ENCODE peak calls at places on chromosomes 7 and 10, in six cellular contexts. One of them, this sample, is unnamed.

GRCh38 chr10:119495061-119495505 is 47.4 kb downstream of the RGS10 start:
- DNase-seq in mucosa of descending colon: no peak
- DNase-seq in cardiac fibroblast: no peak
- DNase-seq in lower leg skin: no peak
- DNase-seq in heart right ventricle: no peak
- DNase-seq in astrocyte of the cerebellum: no peak
- DNase-seq in this sample: no peak

GRCh38 chr10:104327745-104328635 is 10.3 kb downstream of the ITPRIP start:
- DNase-seq in cardiac fibroblast: peak; percentile 86
- DNase-seq in lower leg skin: no peak
- DNase-seq in astrocyte of the cerebellum: peak; percentile 73
- DNase-seq in mucosa of descending colon: no peak
- DNase-seq in heart right ventricle: peak; percentile 54
- DNase-seq in this sample: no peak

GRCh38 chr7:92244803-92245486 is 769 bp downstream of the KRIT1 start:
- DNase-seq in mucosa of descending colon: no peak
- DNase-seq in astrocyte of the cerebellum: no peak
- DNase-seq in lower leg skin: no peak
- DNase-seq in cardiac fibroblast: peak; percentile 36
- DNase-seq in heart right ventricle: no peak
- DNase-seq in this sample: peak; percentile 25

GRCh38 chr10:55629792-55630490 is 731.1 kb downstream of the ZWINT start:
- DNase-seq in astrocyte of the cerebellum: peak; percentile 65
- DNase-seq in lower leg skin: no peak
- DNase-seq in cardiac fibroblast: peak; percentile 41
- DNase-seq in mucosa of descending colon: no peak
- DNase-seq in heart right ventricle: peak; percentile 19
- DNase-seq in this sample: no peak

GRCh38 chr10:3398825-3399646 is 226.5 kb upstream of the PITRM1 start:
- DNase-seq in lower leg skin: peak; percentile 23
- DNase-seq in astrocyte of the cerebellum: no peak
- DNase-seq in heart right ventricle: peak; percentile 45
- DNase-seq in mucosa of descending colon: no peak
- DNase-seq in cardiac fibroblast: peak; percentile 18
- DNase-seq in this sample: no peak

GRCh38 chr10:91617073-91617580 is 15.7 kb downstream of the PPP1R3C start:
- DNase-seq in lower leg skin: no peak
- DNase-seq in astrocyte of the cerebellum: no peak
- DNase-seq in heart right ventricle: no peak
- DNase-seq in cardiac fibroblast: peak; percentile 92
- DNase-seq in mucosa of descending colon: no peak
- DNase-seq in this sample: no peak

GRCh38 chr7:41451826-41452225 is 251.1 kb downstream of the INHBA start:
- DNase-seq in cardiac fibroblast: peak; percentile 45
- DNase-seq in mucosa of descending colon: no peak
- DNase-seq in heart right ventricle: no peak
- DNase-seq in astrocyte of the cerebellum: no peak
- DNase-seq in lower leg skin: no peak
- DNase-seq in this sample: no peak

GRCh38 chr7:21639206-21639868 is 96.5 kb downstream of the DNAH11 start:
- DNase-seq in astrocyte of the cerebellum: no peak
- DNase-seq in cardiac fibroblast: no peak
- DNase-seq in mucosa of descending colon: no peak
- DNase-seq in heart right ventricle: no peak
- DNase-seq in lower leg skin: no peak
- DNase-seq in this sample: no peak

GRCh38 chr7:2321020-2321419 is 6.8 kb upstream of the SNX8 start:
- DNase-seq in heart right ventricle: no peak
- DNase-seq in mucosa of descending colon: no peak
- DNase-seq in cardiac fibroblast: peak; percentile 21
- DNase-seq in astrocyte of the cerebellum: no peak
- DNase-seq in lower leg skin: no peak
- DNase-seq in this sample: no peak

GRCh38 chr10:88794731-88795130 is 7.8 kb upstream of the LIPM start:
- DNase-seq in cardiac fibroblast: peak; percentile 22
- DNase-seq in mucosa of descending colon: no peak
- DNase-seq in astrocyte of the cerebellum: no peak
- DNase-seq in heart right ventricle: no peak
- DNase-seq in lower leg skin: no peak
- DNase-seq in this sample: no peak

DNA sequence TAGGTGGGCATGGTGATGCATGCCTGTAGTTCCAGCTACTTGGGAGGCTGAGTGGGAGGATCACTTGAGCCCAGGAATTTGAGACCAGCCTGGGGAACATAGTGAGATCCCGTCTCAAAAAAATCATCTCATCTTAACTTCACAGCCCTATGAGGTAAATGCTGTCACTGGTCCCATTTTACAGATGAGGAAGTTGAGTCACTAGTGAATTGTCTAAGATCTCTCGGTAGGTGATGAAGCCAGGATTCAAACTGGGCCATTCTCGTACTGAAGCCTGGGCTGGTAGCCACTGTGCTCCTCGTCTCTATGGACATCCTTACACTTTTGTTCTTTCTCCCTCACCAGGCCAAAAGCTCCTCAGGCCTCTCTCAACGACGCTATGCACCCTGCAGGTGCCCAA is 6.4 kb downstream of the SLIT1 start:
- DNase-seq in mucosa of descending colon: no peak
- DNase-seq in heart right ventricle: no peak
- DNase-seq in cardiac fibroblast: no peak
- DNase-seq in lower leg skin: no peak
- DNase-seq in astrocyte of the cerebellum: no peak
- DNase-seq in this sample: no peak
- H3K4me3 ChIP-seq in mucosa of descending colon: no peak overlapping the region
- H3K4me3 ChIP-seq in heart right ventricle: peak overlapping the region; percentile 7
- H3K4me3 ChIP-seq in cardiac fibroblast: no peak overlapping the region
- H3K4me3 ChIP-seq in lower leg skin: no peak overlapping the region
- H3K4me3 ChIP-seq in astrocyte of the cerebellum: no peak overlapping the region
- H3K4me3 ChIP-seq in this sample: no peak overlapping the region

GRCh38 chr10:71712170-71712569 is 7.4 kb downstream of the C10orf105 start:
- DNase-seq in astrocyte of the cerebellum: no peak
- DNase-seq in lower leg skin: no peak
- DNase-seq in heart right ventricle: no peak
- DNase-seq in mucosa of descending colon: no peak
- DNase-seq in cardiac fibroblast: no peak
- DNase-seq in this sample: no peak

GRCh38 chr10:71714592-71714991 is 5.0 kb downstream of the C10orf105 start:
- DNase-seq in cardiac fibroblast: no peak
- DNase-seq in mucosa of descending colon: no peak
- DNase-seq in lower leg skin: no peak
- DNase-seq in heart right ventricle: no peak
- DNase-seq in astrocyte of the cerebellum: no peak
- DNase-seq in this sample: no peak

GRCh38 chr10:71712572-71713134 is 6.9 kb downstream of the C10orf105 start:
- DNase-seq in mucosa of descending colon: no peak
- DNase-seq in lower leg skin: no peak
- DNase-seq in cardiac fibroblast: no peak
- DNase-seq in heart right ventricle: no peak
- DNase-seq in astrocyte of the cerebellum: no peak
- DNase-seq in this sample: peak; percentile 19

GRCh38 chr10:71714055-71714454 is 5.5 kb downstream of the C10orf105 start:
- DNase-seq in astrocyte of the cerebellum: no peak
- DNase-seq in heart right ventricle: no peak
- DNase-seq in mucosa of descending colon: no peak
- DNase-seq in cardiac fibroblast: no peak
- DNase-seq in lower leg skin: no peak
- DNase-seq in this sample: no peak

DNA sequence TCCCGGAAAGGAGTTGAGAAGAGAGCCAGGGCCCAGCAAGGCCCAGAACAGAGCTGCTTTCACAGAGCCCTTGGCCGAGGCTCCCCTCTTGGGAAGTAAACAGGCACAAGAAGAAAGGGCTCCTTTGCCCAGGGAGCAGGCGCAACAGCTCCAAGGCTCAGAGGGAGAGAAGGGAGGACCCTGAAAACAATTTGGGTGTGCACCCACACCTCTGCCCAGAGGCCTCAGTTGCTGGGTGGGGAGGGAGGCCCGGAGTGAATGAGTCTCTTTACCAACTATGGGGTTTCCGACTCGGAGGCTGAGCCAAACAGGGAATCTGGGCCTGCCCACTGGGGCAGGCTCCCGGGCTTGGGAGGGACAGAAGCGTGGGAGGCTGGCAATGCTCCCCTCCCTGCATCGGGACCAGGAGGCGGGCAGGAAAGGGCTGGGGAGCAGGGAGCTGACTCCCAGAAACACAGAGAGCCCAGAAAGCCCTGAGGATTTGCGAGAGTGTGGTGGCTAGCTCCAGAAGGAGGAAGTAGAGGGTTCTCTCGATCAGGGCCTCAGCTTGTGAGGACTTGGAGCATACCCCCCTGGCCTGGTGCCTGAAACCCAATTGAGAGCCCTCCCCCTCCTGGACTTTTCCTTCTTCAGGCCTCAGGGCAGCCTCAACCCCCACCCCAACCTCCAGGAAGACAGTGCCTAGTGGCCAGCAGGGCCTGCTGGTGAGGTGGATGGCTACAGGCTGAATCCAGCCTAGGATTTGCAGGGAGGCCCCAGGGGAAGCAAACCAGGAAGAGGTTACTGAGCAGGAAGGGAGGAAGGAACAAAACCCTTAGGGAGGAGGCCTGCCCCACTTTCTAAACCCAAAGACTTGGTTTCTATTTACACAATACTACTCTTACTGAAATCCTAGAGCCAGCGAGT is 6.2 kb downstream of the C10orf105 start:
- DNase-seq in astrocyte of the cerebellum: no peak
- DNase-seq in mucosa of descending colon: no peak
- DNase-seq in lower leg skin: peak; percentile 87
- DNase-seq in heart right ventricle: peak; percentile 88
- DNase-seq in cardiac fibroblast: peak; percentile 87
- DNase-seq in this sample: peak; percentile 29
- TF ChIP-seq CTCF in astrocyte of the cerebellum: no peak
- TF ChIP-seq CTCF in mucosa of descending colon: no peak
- TF ChIP-seq CTCF in lower leg skin: no peak
- TF ChIP-seq CTCF in heart right ventricle: peak; percentile 9
- TF ChIP-seq CTCF in cardiac fibroblast: peak; percentile 31
- TF ChIP-seq CTCF in this sample: no peak

GRCh38 chr7:94656925-94657731 is 1.2 kb upstream of the SGCE start:
- DNase-seq in heart right ventricle: no peak
- DNase-seq in mucosa of descending colon: peak; percentile 44
- DNase-seq in astrocyte of the cerebellum: no peak
- DNase-seq in lower leg skin: no peak
- DNase-seq in cardiac fibroblast: peak; percentile 56
- DNase-seq in this sample: peak; percentile 68

GRCh38 chr7:94655562-94655883 is 410 bp downstream of the SGCE start:
- DNase-seq in cardiac fibroblast: no peak
- DNase-seq in heart right ventricle: no peak
- DNase-seq in mucosa of descending colon: peak; percentile 36
- DNase-seq in astrocyte of the cerebellum: no peak
- DNase-seq in lower leg skin: no peak
- DNase-seq in this sample: no peak

GRCh38 chr7:94656658-94656924 is 658 bp upstream of the SGCE start:
- DNase-seq in cardiac fibroblast: no peak
- DNase-seq in mucosa of descending colon: no peak
- DNase-seq in heart right ventricle: no peak
- DNase-seq in lower leg skin: no peak
- DNase-seq in astrocyte of the cerebellum: no peak
- DNase-seq in this sample: no peak

GRCh38 chr7:94655884-94656657 is at the start of gene SGCE:
- DNase-seq in astrocyte of the cerebellum: peak; percentile 55
- DNase-seq in lower leg skin: peak; percentile 18
- DNase-seq in cardiac fibroblast: peak; percentile 86
- DNase-seq in mucosa of descending colon: peak; percentile 62
- DNase-seq in heart right ventricle: peak; percentile 76
- DNase-seq in this sample: peak; percentile 89

GRCh38 chr7:94654764-94655561 is 970 bp downstream of the SGCE start:
- DNase-seq in cardiac fibroblast: peak; percentile 68
- DNase-seq in heart right ventricle: peak; percentile 32
- DNase-seq in lower leg skin: no peak
- DNase-seq in mucosa of descending colon: no peak
- DNase-seq in astrocyte of the cerebellum: peak; percentile 80
- DNase-seq in this sample: peak; percentile 65
- H3K4me3 ChIP-seq in cardiac fibroblast: peak overlapping the region; percentile 76
- H3K4me3 ChIP-seq in heart right ventricle: peak overlapping the region; percentile 71
- H3K4me3 ChIP-seq in lower leg skin: peak overlapping the region; percentile 37
- H3K4me3 ChIP-seq in mucosa of descending colon: no peak overlapping the region
- H3K4me3 ChIP-seq in astrocyte of the cerebellum: peak overlapping the region; percentile 61
- H3K4me3 ChIP-seq in this sample: peak overlapping the region; percentile 55

GRCh38 chr7:94907420-94908203 is at the start of gene PPP1R9A:
- DNase-seq in heart right ventricle: peak; percentile 37
- DNase-seq in astrocyte of the cerebellum: no peak
- DNase-seq in lower leg skin: no peak
- DNase-seq in cardiac fibroblast: no peak
- DNase-seq in mucosa of descending colon: peak; percentile 63
- DNase-seq in this sample: no peak
- TF ChIP-seq CTCF in heart right ventricle: peak; percentile 22
- TF ChIP-seq CTCF in astrocyte of the cerebellum: peak; percentile 49
- TF ChIP-seq CTCF in lower leg skin: no peak
- TF ChIP-seq CTCF in cardiac fibroblast: peak; percentile 8
- TF ChIP-seq CTCF in mucosa of descending colon: no peak
- TF ChIP-seq CTCF in this sample: no peak

DNA sequence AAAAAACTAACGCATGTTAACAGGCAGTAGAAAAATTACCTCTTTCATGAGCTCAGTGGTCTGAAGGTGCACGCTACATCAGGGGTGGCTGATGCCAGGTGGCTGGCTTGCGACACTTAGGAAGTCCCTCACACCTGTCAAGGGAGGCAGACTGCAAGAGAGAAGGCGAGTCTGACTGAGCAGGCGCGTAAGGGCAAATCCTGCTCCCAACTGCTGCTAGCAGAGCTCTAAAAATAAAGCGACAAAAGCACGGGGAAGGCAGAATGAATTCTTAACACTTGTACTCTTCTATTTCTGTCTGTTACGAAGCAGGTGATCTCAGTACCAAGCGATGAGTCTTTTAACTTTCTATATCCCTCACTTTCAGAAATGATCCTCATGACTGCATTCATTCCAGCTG is 33.1 kb downstream of the CACNA2D1 start:
- DNase-seq in mucosa of descending colon: no peak
- DNase-seq in astrocyte of the cerebellum: no peak
- DNase-seq in lower leg skin: no peak
- DNase-seq in cardiac fibroblast: no peak
- DNase-seq in heart right ventricle: peak; percentile 65
- DNase-seq in this sample: no peak
- H3K4me3 ChIP-seq in mucosa of descending colon: no peak overlapping the region
- H3K4me3 ChIP-seq in astrocyte of the cerebellum: no peak overlapping the region
- H3K4me3 ChIP-seq in lower leg skin: no peak overlapping the region
- H3K4me3 ChIP-seq in cardiac fibroblast: no peak overlapping the region
- H3K4me3 ChIP-seq in heart right ventricle: peak overlapping the region; percentile 44
- H3K4me3 ChIP-seq in this sample: no peak overlapping the region

GRCh38 chr7:4484545-4484944 is 197.6 kb upstream of the FOXK1 start:
- DNase-seq in heart right ventricle: no peak
- DNase-seq in mucosa of descending colon: no peak
- DNase-seq in cardiac fibroblast: no peak
- DNase-seq in astrocyte of the cerebellum: no peak
- DNase-seq in lower leg skin: no peak
- DNase-seq in this sample: no peak

GRCh38 chr7:4483851-4484250 is 198.2 kb upstream of the FOXK1 start:
- DNase-seq in cardiac fibroblast: no peak
- DNase-seq in astrocyte of the cerebellum: no peak
- DNase-seq in mucosa of descending colon: no peak
- DNase-seq in heart right ventricle: no peak
- DNase-seq in lower leg skin: no peak
- DNase-seq in this sample: no peak

GRCh38 chr7:4479367-4480039 is 202.6 kb upstream of the FOXK1 start:
- DNase-seq in mucosa of descending colon: no peak
- DNase-seq in astrocyte of the cerebellum: peak; percentile 28
- DNase-seq in cardiac fibroblast: peak; percentile 79
- DNase-seq in heart right ventricle: peak; percentile 13
- DNase-seq in lower leg skin: no peak
- DNase-seq in this sample: peak; percentile 13
- TF ChIP-seq CTCF in mucosa of descending colon: no peak
- TF ChIP-seq CTCF in astrocyte of the cerebellum: peak; percentile 55
- TF ChIP-seq CTCF in cardiac fibroblast: peak; percentile 54
- TF ChIP-seq CTCF in heart right ventricle: peak; percentile 38
- TF ChIP-seq CTCF in lower leg skin: no peak
- TF ChIP-seq CTCF in this sample: no peak